ENCODE peak calls at places on chromosomes 16 and 17, in ten cellular contexts. Z is NCI-H146; O is NCI-H187; N is T follicular helper cell; M is D721Med; P is stimulated activated CD4-positive, alpha-beta T cell treated with anti-CD3 and anti-CD28 coated beads, Interleukin-1b, Interleukin-23, amount 100 ng/mL, for 48 hours; H is right lobe of liver; J is effector CD8-positive, alpha-beta T cell; L is cardiac fibroblast; S is NCI-H1092. R is an unnamed sample.

GRCh38 chr17:73760186-73760758 is 116.0 kb upstream of the SDK2 start:
- DNase-seq in O (peak; percentile 77), J (no peak), H (no peak), N (no peak), P (no peak), L (no peak), Z (peak; percentile 62), S (peak; percentile 66), M (no peak), R (no peak)

GRCh38 chr17:79789943-79790804 is 6.7 kb downstream of the CBX8 start:
- DNase-seq in J (no peak), L (peak; percentile 41), P (no peak), Z (peak; percentile 69), H (peak; percentile 75), N (no peak), M (peak; percentile 96), O (no peak), S (no peak), R (no peak)

GRCh38 chr16:89613101-89613953 is at the start of gene DPEP1:
- DNase-seq in J (no peak), P (no peak), N (no peak), O (no peak), H (no peak), S (no peak), M (no peak), Z (no peak), L (no peak), R (no peak)

GRCh38 chr17:65191805-65192740 is 54.9 kb downstream of the RGS9 start:
- DNase-seq in O (no peak), J (no peak), M (no peak), S (no peak), L (peak; percentile 56), H (no peak), Z (peak; percentile 69), P (peak; percentile 18), N (no peak), R (no peak)

GRCh38 chr17:58380207-58381123 is 28.5 kb upstream of the SUPT4H1 start:
- DNase-seq in L (no peak), M (no peak), J (no peak), H (no peak), O (no peak), Z (no peak), P (no peak), S (no peak), N (no peak), R (no peak)

GRCh38 chr17:27423651-27424050 is 32.6 kb upstream of the KSR1 start:
- DNase-seq in H (no peak), J (no peak), S (no peak), P (no peak), N (no peak), L (no peak), Z (no peak), M (no peak), O (no peak), R (no peak)

GRCh38 chr16:86632206-86632605 is 53.9 kb downstream of the FOXL1 start:
- DNase-seq in H (no peak), S (no peak), O (no peak), Z (no peak), L (no peak), M (no peak), J (no peak), N (no peak), P (no peak), R (no peak)

GRCh38 chr16:31472559-31473203 is 729 bp downstream of the TGFB1I1 start:
- DNase-seq in M (peak; percentile 60), O (no peak), P (peak; percentile 70), L (peak; percentile 96), N (peak; percentile 31), Z (peak; percentile 89), S (peak; percentile 85), J (peak; percentile 19), H (peak; percentile 87), R (no peak)

GRCh38 chr17:1039511-1040215 is 42.7 kb downstream of the TIMM22 start:
- DNase-seq in J (no peak), N (no peak), O (no peak), S (no peak), L (peak; percentile 15), H (peak; percentile 70), P (no peak), M (no peak), Z (no peak), R (no peak)

GRCh38 chr16:48317614-48318013 is 67.6 kb downstream of the SIAH1 start:
- DNase-seq in P (peak; percentile 20), L (peak; percentile 65), J (no peak), H (no peak), O (no peak), Z (no peak), N (no peak), M (no peak), S (no peak), R (no peak)

GRCh38 chr17:78779848-78780247 is 2.2 kb downstream of the CYTH1 start:
- DNase-seq in Z (no peak), O (peak; percentile 8), H (no peak), J (no peak), P (no peak), M (no peak), L (no peak), S (no peak), N (peak; percentile 55), R (peak; percentile 41)

GRCh38 chr16:57106767-57107166 is 14.4 kb downstream of the CPNE2 start:
- DNase-seq in S (no peak), Z (no peak), M (no peak), O (no peak), J (no peak), H (no peak), L (no peak), P (no peak), N (no peak), R (no peak)

GRCh38 chr17:77526728-77527355 is 386.1 kb downstream of the SEC14L1 start:
- DNase-seq in P (no peak), M (no peak), N (no peak), O (no peak), J (no peak), L (no peak), H (no peak), S (no peak), Z (peak; percentile 89), R (no peak)

GRCh38 chr16:47622666-47623176 is 161.6 kb downstream of the PHKB start:
- DNase-seq in L (no peak), H (no peak), Z (no peak), O (no peak), M (no peak), J (no peak), P (no peak), S (no peak), N (no peak), R (no peak)

GRCh38 chr17:27459433-27459832 is 3.2 kb downstream of the KSR1 start:
- DNase-seq in J (no peak), P (no peak), Z (no peak), N (no peak), S (no peak), M (no peak), H (no peak), O (no peak), L (peak; percentile 35), R (no peak)

GRCh38 chr17:27247071-27247957 is 46.6 kb upstream of the WSB1 start:
- DNase-seq in J (no peak), S (peak; percentile 52), L (peak; percentile 94), P (no peak), Z (peak; percentile 22), M (no peak), N (no peak), O (no peak), H (peak; percentile 95), R (no peak)

GRCh38 chr17:37838276-37838675 is 85.9 kb upstream of the TBC1D3K start:
- DNase-seq in H (no peak), Z (no peak), M (no peak), L (no peak), N (no peak), J (no peak), P (no peak), S (no peak), O (no peak), R (no peak)

GRCh38 chr17:66347661-66348604 is 45.5 kb downstream of the PRKCA start:
- DNase-seq in H (no peak), J (no peak), M (no peak), Z (peak; percentile 17), P (peak; percentile 47), L (peak; percentile 31), N (no peak), O (peak; percentile 36), S (peak; percentile 66), R (no peak)

GRCh38 chr17:57045868-57046671 is 39.0 kb upstream of the AKAP1 start:
- DNase-seq in L (no peak), J (no peak), N (no peak), M (no peak), S (no peak), P (peak; percentile 6), Z (no peak), H (peak; percentile 52), O (no peak), R (peak; percentile 27)

GRCh38 chr17:81040791-81041337 is 5.9 kb downstream of the BAIAP2 start:
- DNase-seq in M (no peak), O (no peak), P (peak; percentile 35), L (peak; percentile 19), Z (no peak), S (no peak), N (no peak), J (no peak), H (no peak), R (no peak)

GRCh38 chr16:8798535-8799157 is 1.0 kb downstream of the PMM2 start:
- DNase-seq in S (no peak), M (no peak), L (no peak), N (no peak), P (no peak), O (no peak), J (no peak), Z (no peak), H (no peak), R (no peak)

GRCh38 chr16:12729448-12729847 is 74.2 kb downstream of the CPPED1 start:
- DNase-seq in S (no peak), Z (no peak), P (no peak), M (no peak), O (no peak), J (no peak), L (peak; percentile 10), N (no peak), H (no peak), R (no peak)

GRCh38 chr16:49280861-49281331 is 742 bp downstream of the CBLN1 start:
- DNase-seq in L (no peak), N (no peak), Z (no peak), J (no peak), O (no peak), M (no peak), S (no peak), P (no peak), H (no peak), R (no peak)

GRCh38 chr16:48608452-48608851 is 1.5 kb downstream of the N4BP1 start:
- DNase-seq in H (no peak), N (no peak), L (no peak), S (no peak), J (no peak), P (peak; percentile 12), O (no peak), Z (no peak), M (no peak), R (no peak)

GRCh38 chr16:73288435-73288834 is 240.5 kb upstream of the ZFHX3 start:
- DNase-seq in Z (no peak), H (no peak), P (no peak), M (no peak), O (no peak), J (no peak), L (peak; percentile 4), S (no peak), N (no peak), R (no peak)

GRCh38 chr16:2478273-2478672 is 3.3 kb downstream of the TBC1D24 start:
- DNase-seq in H (no peak), P (no peak), M (no peak), Z (no peak), J (no peak), L (no peak), N (no peak), S (peak; percentile 54), O (no peak), R (no peak)

GRCh38 chr16:57045694-57046381 is 46.5 kb upstream of the CPNE2 start:
- DNase-seq in H (no peak), Z (peak; percentile 24), P (no peak), N (peak; percentile 20), O (no peak), S (peak; percentile 49), M (no peak), J (peak; percentile 21), L (peak; percentile 75), R (peak; percentile 52)

GRCh38 chr17:4221899-4222659 is 41.7 kb downstream of the ANKFY1 start:
- DNase-seq in S (no peak), M (no peak), J (no peak), P (no peak), H (peak; percentile 77), L (no peak), N (no peak), Z (no peak), O (no peak), R (no peak)